ENCODE peak calls at places on chromosome 18, in four cellular contexts. One of them, this sample, is unnamed.

GRCh38 chr18:13381907-13382682 is 163.5 kb downstream of the LDLRAD4 start:
- DNase-seq in suprapubic skin: peak
- DNase-seq in right atrium auricular region: peak
- DNase-seq in heart right ventricle: peak
- DNase-seq in this sample: peak

GRCh38 chr18:36700955-36701354 is 127.8 kb downstream of the TPGS2 start:
- DNase-seq in suprapubic skin: no peak
- DNase-seq in right atrium auricular region: no peak
- DNase-seq in heart right ventricle: no peak
- DNase-seq in this sample: no peak

GRCh38 chr18:68660355-68661183 is 54.3 kb downstream of the TMX3 start:
- DNase-seq in suprapubic skin: no peak
- DNase-seq in right atrium auricular region: no peak
- DNase-seq in heart right ventricle: no peak
- DNase-seq in this sample: no peak

GRCh38 chr18:23956483-23956882 is 58.1 kb upstream of the TTC39C start:
- DNase-seq in suprapubic skin: no peak
- DNase-seq in right atrium auricular region: no peak
- DNase-seq in heart right ventricle: no peak
- DNase-seq in this sample: no peak

GRCh38 chr18:22177496-22177866 is 8.1 kb downstream of the GATA6 start:
- DNase-seq in suprapubic skin: no peak
- DNase-seq in right atrium auricular region: no peak
- DNase-seq in heart right ventricle: no peak
- DNase-seq in this sample: no peak

GRCh38 chr18:55588001-55588875 is at the start of gene TCF4:
- DNase-seq in suprapubic skin: peak
- DNase-seq in right atrium auricular region: no peak
- DNase-seq in heart right ventricle: peak
- DNase-seq in this sample: peak

GRCh38 chr18:9259148-9259547 is 75.4 kb upstream of the TWSG1 start:
- DNase-seq in suprapubic skin: no peak
- DNase-seq in right atrium auricular region: no peak
- DNase-seq in heart right ventricle: no peak
- DNase-seq in this sample: no peak

GRCh38 chr18:74662622-74663021 is 65.0 kb downstream of the ZNF407 start:
- DNase-seq in suprapubic skin: no peak
- DNase-seq in right atrium auricular region: no peak
- DNase-seq in heart right ventricle: no peak
- DNase-seq in this sample: no peak

GRCh38 chr18:7822435-7823425 is 255.6 kb downstream of the PTPRM start:
- DNase-seq in suprapubic skin: no peak
- DNase-seq in right atrium auricular region: no peak
- DNase-seq in heart right ventricle: peak
- DNase-seq in this sample: peak

GRCh38 chr18:52287151-52287550 is 52.8 kb upstream of the DCC start:
- DNase-seq in suprapubic skin: no peak
- DNase-seq in right atrium auricular region: no peak
- DNase-seq in heart right ventricle: no peak
- DNase-seq in this sample: no peak

DNA sequence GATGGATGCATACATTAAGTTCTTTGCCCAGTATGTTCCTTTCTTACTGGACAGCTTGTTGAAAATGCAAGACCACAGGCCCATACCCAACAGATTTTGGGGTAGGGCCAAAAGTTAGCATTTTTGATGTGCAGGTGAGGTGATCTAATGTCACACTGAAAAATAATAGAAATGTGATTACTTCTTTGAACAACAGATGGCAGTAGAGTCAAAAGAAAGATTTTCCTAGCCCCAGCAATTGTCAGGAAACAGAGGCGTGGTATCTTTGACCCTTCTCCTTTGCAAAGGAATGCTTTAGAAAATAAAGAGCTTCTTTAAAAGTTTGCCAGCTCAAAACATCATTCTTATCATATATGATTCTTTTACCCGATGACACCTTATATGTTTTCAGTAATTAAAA is 343.6 kb upstream of the SYT4 start:
- DNase-seq in suprapubic skin: no peak
- DNase-seq in right atrium auricular region: no peak
- DNase-seq in heart right ventricle: no peak
- DNase-seq in this sample: no peak
- TF ChIP-seq CTCF in suprapubic skin: no peak
- TF ChIP-seq CTCF in right atrium auricular region: no peak
- TF ChIP-seq CTCF in heart right ventricle: peak
- TF ChIP-seq CTCF in this sample: peak

GRCh38 chr18:77940566-77940965 is 690.9 kb downstream of the GALR1 start:
- DNase-seq in suprapubic skin: no peak
- DNase-seq in right atrium auricular region: no peak
- DNase-seq in heart right ventricle: no peak
- DNase-seq in this sample: no peak
- H3K27ac ChIP-seq in suprapubic skin: no peak
- H3K27ac ChIP-seq in right atrium auricular region: no peak
- H3K27ac ChIP-seq in heart right ventricle: no peak
- H3K27ac ChIP-seq in this sample: no peak

GRCh38 chr18:48782381-48782841 is 168.4 kb downstream of the SMAD7 start:
- DNase-seq in suprapubic skin: no peak
- DNase-seq in right atrium auricular region: peak
- DNase-seq in heart right ventricle: peak
- DNase-seq in this sample: peak
- H3K4me3 ChIP-seq in suprapubic skin: no peak
- H3K4me3 ChIP-seq in right atrium auricular region: no peak
- H3K4me3 ChIP-seq in heart right ventricle: peak
- H3K4me3 ChIP-seq in this sample: peak

DNA sequence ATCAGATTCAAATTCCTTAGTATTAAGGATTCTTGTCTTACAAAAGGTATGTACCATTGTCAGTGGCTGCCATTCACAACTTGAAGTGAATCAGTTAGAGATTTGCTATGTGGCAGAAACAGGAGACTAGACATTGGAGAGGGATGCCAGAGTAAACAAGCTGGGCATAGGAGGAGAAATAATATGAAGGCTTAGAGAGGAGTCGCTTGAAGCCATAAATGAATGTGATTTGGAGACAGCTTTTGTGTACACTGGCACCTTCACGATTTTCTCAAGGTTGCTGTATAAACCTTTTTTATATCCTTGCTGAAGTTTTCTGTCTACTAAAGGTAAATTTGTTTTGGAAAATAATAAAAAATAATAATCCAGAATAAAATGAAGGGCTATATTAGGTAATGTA is 498.3 kb upstream of the SETBP1 start:
- DNase-seq in suprapubic skin: no peak
- DNase-seq in right atrium auricular region: no peak
- DNase-seq in heart right ventricle: no peak
- DNase-seq in this sample: no peak
- TF ChIP-seq CTCF in suprapubic skin: no peak
- TF ChIP-seq CTCF in right atrium auricular region: no peak
- TF ChIP-seq CTCF in heart right ventricle: no peak
- TF ChIP-seq CTCF in this sample: no peak

GRCh38 chr18:45245036-45245638 is 370.1 kb upstream of the SLC14A2 start:
- DNase-seq in suprapubic skin: no peak
- DNase-seq in right atrium auricular region: no peak
- DNase-seq in heart right ventricle: no peak
- DNase-seq in this sample: no peak
- H3K27ac ChIP-seq in suprapubic skin: no peak
- H3K27ac ChIP-seq in right atrium auricular region: no peak
- H3K27ac ChIP-seq in heart right ventricle: no peak
- H3K27ac ChIP-seq in this sample: no peak

This sample was measured in left ventricle myocardium inferior.